ENCODE peak calls at places on chromosomes 12 and 14, in six cellular contexts. R is endodermal cell; C is left lung; Z is uterus; V is fibroblast of lung; U is CD4-positive, alpha-beta T cell. L is an unnamed sample. For H3K9me3, the result is how much of the 10 kb centered on the place peaks cover.

GRCh38 chr12:122080149-122081107 is 1.9 kb downstream of the MLXIP start:
- DNase-seq in Z (peak), C (peak), R (peak), U (no peak), V (peak), L (no peak)

GRCh38 chr14:77131206-77131605 is 10.4 kb downstream of the ZDHHC22 start:
- DNase-seq in V (no peak), Z (no peak), C (no peak), R (peak), U (no peak), L (no peak)

GRCh38 chr12:60070541-60070940 is 474.7 kb downstream of the SLC16A7 start:
- DNase-seq in V (no peak), Z (no peak), C (no peak), U (no peak), R (no peak), L (no peak)

GRCh38 chr14:95265106-95266094 is 54.3 kb downstream of the CLMN start:
- DNase-seq in V (peak), C (no peak), Z (peak), U (no peak), R (peak), L (peak)

GRCh38 chr12:105083551-105084105 is 630 bp downstream of the ALDH1L2 start:
- DNase-seq in R (no peak), V (peak), U (no peak), C (peak), Z (peak), L (peak)

GRCh38 chr12:16344269-16344668 is 3.2 kb upstream of the MGST1 start:
- DNase-seq in V (peak), Z (no peak), C (no peak), U (no peak), R (no peak), L (no peak)

GRCh38 chr12:126069549-126070165 is 1004.4 kb downstream of the AACS start:
- DNase-seq in Z (no peak), U (peak), R (peak), V (peak), C (no peak), L (peak)

GRCh38 chr12:96136720-96137378 is 57.3 kb upstream of the ELK3 start:
- DNase-seq in R (no peak), U (no peak), C (no peak), Z (no peak), V (peak), L (no peak)

GRCh38 chr14:101216725-101217463 is 313.4 kb upstream of the RTL1 start:
- DNase-seq in V (no peak), Z (no peak), R (no peak), U (no peak), C (no peak), L (peak)

GRCh38 chr12:131085816-131086591 is 132.3 kb downstream of the ADGRD1 start:
- DNase-seq in Z (peak), R (peak), U (no peak), C (no peak), V (no peak), L (peak)

GRCh38 chr12:55899035-55899434 is 28.7 kb downstream of the PYM1 start:
- DNase-seq in U (no peak), C (no peak), R (no peak), V (peak), Z (no peak), L (no peak)

GRCh38 chr14:105187935-105188524 is 6.9 kb upstream of the NUDT14 start:
- DNase-seq in Z (no peak), U (no peak), R (no peak), V (no peak), C (no peak), L (no peak)

GRCh38 chr14:91280129-91280528 is 35.6 kb upstream of the GPR68 start:
- DNase-seq in V (no peak), U (no peak), C (no peak), R (no peak), Z (no peak), L (no peak)

GRCh38 chr12:67747869-67748760 is 99.6 kb downstream of the DYRK2 start:
- DNase-seq in C (no peak), Z (no peak), V (peak), R (no peak), U (no peak), L (peak)

GRCh38 chr14:28361486-28361885 is 405.1 kb upstream of the FOXG1 start:
- DNase-seq in U (no peak), V (no peak), C (no peak), Z (no peak), R (no peak), L (no peak)
- H3K9me3 ChIP-seq in U (under half), V (under half), C (under half), Z (under half), R (under half), L (under half)

GRCh38 chr12:113373966-113374365 is 15.6 kb downstream of the PLBD2 start:
- DNase-seq in Z (no peak), U (no peak), V (no peak), C (no peak), R (no peak), L (no peak)
- H3K9me3 ChIP-seq in Z (under half), U (under half), V (under half), C (under half), R (under half), L (under half)

GRCh38 chr12:132942611-132943010 is 13.5 kb downstream of the ZNF605 start:
- DNase-seq in Z (no peak), U (no peak), C (no peak), R (no peak), V (no peak), L (no peak)
- H3K9me3 ChIP-seq in Z (under half), U (under half), C (under half), R (half or more), V (under half), L (under half)

DNA sequence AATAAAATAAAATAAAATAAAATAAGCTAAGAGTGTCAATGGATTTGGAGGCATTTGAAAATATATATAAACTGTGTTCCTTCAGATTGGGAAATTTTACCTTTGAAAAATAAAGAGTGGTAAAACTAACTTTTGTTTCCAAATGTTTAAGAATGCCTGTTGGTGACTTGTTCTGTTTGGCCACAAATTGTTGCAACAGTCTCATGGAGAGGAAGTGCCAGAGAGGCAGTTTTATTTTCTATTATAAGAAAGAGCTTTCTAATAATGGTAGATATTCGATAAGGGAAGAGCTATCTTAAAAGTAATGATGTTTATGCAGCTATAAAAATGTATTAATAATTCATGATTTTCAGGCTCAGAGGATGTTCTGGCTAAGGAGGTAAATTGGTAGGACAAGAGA is 68.8 kb upstream of the MDGA2 start:
- DNase-seq in V (no peak), C (no peak), U (no peak), Z (no peak), R (no peak), L (no peak)
- H3K9me3 ChIP-seq in V (under half), C (under half), U (under half), Z (under half), R (under half), L (under half)

GRCh38 chr12:79046021-79046420 is 181.4 kb downstream of the SYT1 start:
- DNase-seq in V (no peak), U (no peak), C (no peak), Z (no peak), R (no peak), L (no peak)
- H3K9me3 ChIP-seq in V (under half), U (under half), C (under half), Z (under half), R (under half), L (under half)